ENCODE peak calls at places on chromosome 15, in eight cellular contexts. S is M059J; K is nephron progenitor cell; Q is activated naive CD4-positive, alpha-beta T cell; A is RWPE1; B is mammary epithelial cell; E is stimulated activated CD4-positive, alpha-beta T cell treated with anti-CD3 and anti-CD28 coated beads, Interleukin-1b, Interleukin-23, amount 100 ng/mL, for 48 hours; Y is stimulated activated CD8-positive, alpha-beta memory T cell treated with anti-CD3 and anti-CD28 coated beads, Interleukin-15, amount 100 ng/mL, for 4 hours. N is an unnamed sample.

GRCh38 chr15:99906356-99906755 is 173.1 kb upstream of the LYSMD4 start:
- DNase-seq in K (no peak), S (peak; percentile 4), A (no peak), Q (no peak), E (no peak), Y (no peak), B (no peak), N (no peak)

GRCh38 chr15:26888761-26889160 is 21.9 kb downstream of the GABRA5 start:
- DNase-seq in Q (no peak), Y (no peak), K (no peak), B (no peak), S (no peak), E (no peak), A (no peak), N (no peak)

GRCh38 chr15:49131403-49131802 is 24.0 kb downstream of the COPS2 start:
- DNase-seq in Q (no peak), S (no peak), E (no peak), Y (no peak), K (no peak), A (no peak), B (no peak), N (no peak)

GRCh38 chr15:29376580-29376979 is 107.0 kb upstream of the NSMCE3 start:
- DNase-seq in Y (no peak), A (no peak), S (no peak), Q (no peak), B (no peak), E (no peak), K (no peak), N (no peak)

GRCh38 chr15:44340410-44340809 is 51.9 kb downstream of the GOLM2 start:
- DNase-seq in K (no peak), Y (no peak), A (peak; percentile 71), S (peak; percentile 96), Q (no peak), E (no peak), B (peak; percentile 86), N (no peak)

GRCh38 chr15:36449662-36450145 is 129.7 kb upstream of the CDIN1 start:
- DNase-seq in B (no peak), A (no peak), E (no peak), K (no peak), Y (no peak), Q (no peak), S (no peak), N (no peak)

GRCh38 chr15:58981808-58982475 is 5.5 kb upstream of the RNF111 start:
- DNase-seq in Y (no peak), A (no peak), B (no peak), K (no peak), S (peak; percentile 17), Q (no peak), E (no peak), N (no peak)

GRCh38 chr15:90829942-90830440 is 38.4 kb upstream of the FURIN start:
- DNase-seq in A (no peak), K (no peak), B (no peak), Q (no peak), Y (no peak), E (peak; percentile 86), S (no peak), N (no peak)

GRCh38 chr15:29364429-29365078 is 94.9 kb upstream of the NSMCE3 start:
- DNase-seq in K (no peak), A (peak; percentile 13), B (peak; percentile 8), Y (no peak), E (no peak), Q (no peak), S (peak; percentile 69), N (no peak)

GRCh38 chr15:62896969-62897486 is 145.5 kb upstream of the TPM1 start:
- DNase-seq in Q (no peak), A (peak; percentile 97), E (no peak), K (no peak), Y (no peak), B (peak; percentile 98), S (peak; percentile 99), N (no peak)

GRCh38 chr15:98085003-98085639 is 124.6 kb downstream of the ARRDC4 start:
- DNase-seq in E (peak; percentile 4), Q (no peak), B (peak; percentile 51), Y (no peak), K (peak; percentile 21), S (peak; percentile 73), A (peak; percentile 59), N (no peak)

GRCh38 chr15:46080018-46080417 is 445.2 kb downstream of the SQOR start:
- DNase-seq in K (peak; percentile 54), E (no peak), A (no peak), S (peak; percentile 51), Q (no peak), Y (no peak), B (no peak), N (no peak)

GRCh38 chr15:94397377-94397776 is 166.0 kb downstream of the MCTP2 start:
- DNase-seq in Y (no peak), A (no peak), K (no peak), Q (no peak), B (no peak), E (no peak), S (no peak), N (no peak)

GRCh38 chr15:29859981-29860745 is 37.9 kb upstream of the TJP1 start:
- DNase-seq in A (no peak), Y (no peak), E (no peak), K (no peak), B (peak; percentile 70), Q (no peak), S (peak; percentile 82), N (no peak)

GRCh38 chr15:68633181-68634121 is 54.7 kb downstream of the CORO2B start:
- DNase-seq in S (no peak), K (no peak), E (no peak), A (no peak), Y (no peak), B (no peak), Q (no peak), N (no peak)

GRCh38 chr15:27059610-27060202 is 88.7 kb downstream of the GABRG3 start:
- DNase-seq in E (peak; percentile 20), K (peak; percentile 64), B (no peak), Y (no peak), A (peak; percentile 28), Q (no peak), S (peak; percentile 16), N (no peak)

GRCh38 chr15:93835378-93835777 is 396.0 kb upstream of the MCTP2 start:
- DNase-seq in K (no peak), E (no peak), S (no peak), Y (no peak), Q (no peak), A (no peak), B (no peak), N (no peak)

GRCh38 chr15:47975422-47975821 is 145.4 kb upstream of the SLC24A5 start:
- DNase-seq in Q (no peak), K (no peak), B (no peak), E (no peak), A (no peak), Y (no peak), S (no peak), N (no peak)

GRCh38 chr15:59501531-59502113 is 63.6 kb downstream of the FAM81A start:
- DNase-seq in B (peak; percentile 76), Q (no peak), K (peak; percentile 63), E (no peak), Y (no peak), S (peak; percentile 50), A (peak; percentile 82), N (no peak)

GRCh38 chr15:83920115-83920514 is 266.2 kb downstream of the ADAMTSL3 start:
- DNase-seq in Y (no peak), B (no peak), E (no peak), Q (no peak), A (no peak), S (no peak), K (no peak), N (no peak)

GRCh38 chr15:46151786-46152185 is 517.0 kb downstream of the SQOR start:
- DNase-seq in Y (no peak), A (no peak), E (no peak), K (no peak), S (peak; percentile 40), B (no peak), Q (no peak), N (no peak)

GRCh38 chr15:53034767-53035245 is 244.7 kb upstream of the ONECUT1 start:
- DNase-seq in Q (no peak), Y (no peak), B (no peak), K (no peak), E (no peak), S (no peak), A (no peak), N (no peak)

GRCh38 chr15:81373996-81374395 is at the start of gene TMC3:
- DNase-seq in A (no peak), E (no peak), B (no peak), Q (no peak), K (peak; percentile 28), Y (no peak), S (peak; percentile 30), N (no peak)

GRCh38 chr15:77836116-77836798 is 203.5 kb upstream of the LINGO1 start:
- DNase-seq in K (peak; percentile 34), E (no peak), S (no peak), B (no peak), Q (no peak), A (peak; percentile 73), Y (no peak), N (no peak)

GRCh38 chr15:62494144-62494543 is 329.1 kb upstream of the C2CD4B start:
- DNase-seq in K (no peak), S (no peak), E (no peak), Q (no peak), B (no peak), Y (no peak), A (no peak), N (no peak)

GRCh38 chr15:40091861-40092415 is 16.7 kb downstream of the BMF start:
- DNase-seq in E (no peak), A (no peak), Q (no peak), K (no peak), Y (no peak), S (no peak), B (no peak), N (no peak)

GRCh38 chr15:40306371-40306770 is 1.4 kb downstream of the PLCB2 start:
- DNase-seq in Q (no peak), Y (no peak), E (no peak), A (no peak), K (no peak), B (no peak), S (no peak), N (no peak)

GRCh38 chr15:33243393-33243792 is 48.9 kb upstream of the FMN1 start:
- DNase-seq in Y (no peak), B (peak; percentile 87), A (peak; percentile 43), K (no peak), E (no peak), S (peak; percentile 73), Q (no peak), N (no peak)

GRCh38 chr15:29740692-29741311 is 81.5 kb downstream of the TJP1 start:
- DNase-seq in A (no peak), S (peak; percentile 20), Y (no peak), E (no peak), Q (no peak), B (no peak), K (no peak), N (no peak)

GRCh38 chr15:72070817-72071447 is 47.0 kb downstream of the MYO9A start:
- DNase-seq in Y (no peak), K (no peak), A (no peak), B (no peak), Q (no peak), S (peak; percentile 5), E (no peak), N (no peak)

GRCh38 chr15:39869251-39869650 is 50.8 kb downstream of the GPR176 start:
- DNase-seq in A (no peak), Q (no peak), E (no peak), K (no peak), S (no peak), B (no peak), Y (no peak), N (no peak)